ENCODE peak calls at places on chromosomes 6 and 20, in eight cellular contexts. One of them, this sample, is unnamed.

GRCh38 chr6:78810698-78811097 is 56.7 kb upstream of the IRAK1BP1 start:
- DNase-seq in GM23248: peak; percentile 83
- DNase-seq in CD8-positive, alpha-beta memory T cell: no peak
- DNase-seq in suprapubic skin: no peak
- DNase-seq in body of pancreas: no peak
- DNase-seq in MM.1S: no peak
- DNase-seq in right atrium auricular region: no peak
- DNase-seq in aorta: no peak
- DNase-seq in this sample: no peak

GRCh38 chr20:50259705-50260479 is 69.3 kb downstream of the CEBPB start:
- DNase-seq in aorta: no peak
- DNase-seq in MM.1S: no peak
- DNase-seq in CD8-positive, alpha-beta memory T cell: no peak
- DNase-seq in GM23248: peak; percentile 31
- DNase-seq in suprapubic skin: peak; percentile 88
- DNase-seq in body of pancreas: no peak
- DNase-seq in right atrium auricular region: no peak
- DNase-seq in this sample: peak; percentile 44

GRCh38 chr20:6075428-6076219 is 21.8 kb upstream of the LRRN4 start:
- DNase-seq in right atrium auricular region: no peak
- DNase-seq in suprapubic skin: peak; percentile 34
- DNase-seq in GM23248: no peak
- DNase-seq in CD8-positive, alpha-beta memory T cell: no peak
- DNase-seq in body of pancreas: peak; percentile 59
- DNase-seq in aorta: no peak
- DNase-seq in MM.1S: no peak
- DNase-seq in this sample: peak; percentile 24

GRCh38 chr6:72826744-72827438 is 205.0 kb downstream of the KCNQ5 start:
- DNase-seq in right atrium auricular region: no peak
- DNase-seq in GM23248: peak; percentile 76
- DNase-seq in aorta: no peak
- DNase-seq in MM.1S: no peak
- DNase-seq in suprapubic skin: no peak
- DNase-seq in CD8-positive, alpha-beta memory T cell: no peak
- DNase-seq in body of pancreas: no peak
- DNase-seq in this sample: no peak

GRCh38 chr6:131015630-131016263 is 47.3 kb downstream of the EPB41L2 start:
- DNase-seq in MM.1S: no peak
- DNase-seq in GM23248: peak; percentile 70
- DNase-seq in right atrium auricular region: no peak
- DNase-seq in suprapubic skin: no peak
- DNase-seq in CD8-positive, alpha-beta memory T cell: no peak
- DNase-seq in body of pancreas: no peak
- DNase-seq in aorta: no peak
- DNase-seq in this sample: peak; percentile 58

GRCh38 chr20:62827323-62828050 is 10.6 kb downstream of the COL9A3 start:
- DNase-seq in GM23248: no peak
- DNase-seq in CD8-positive, alpha-beta memory T cell: no peak
- DNase-seq in aorta: no peak
- DNase-seq in suprapubic skin: no peak
- DNase-seq in right atrium auricular region: no peak
- DNase-seq in body of pancreas: no peak
- DNase-seq in MM.1S: no peak
- DNase-seq in this sample: no peak

GRCh38 chr6:18154507-18155272 is at the start of gene TPMT:
- DNase-seq in aorta: peak; percentile 99
- DNase-seq in body of pancreas: peak; percentile 48
- DNase-seq in MM.1S: no peak
- DNase-seq in CD8-positive, alpha-beta memory T cell: no peak
- DNase-seq in suprapubic skin: peak; percentile 99
- DNase-seq in right atrium auricular region: no peak
- DNase-seq in GM23248: peak; percentile 44
- DNase-seq in this sample: no peak

GRCh38 chr6:141158740-141159139 is 974.0 kb upstream of the GJE1 start:
- DNase-seq in suprapubic skin: no peak
- DNase-seq in aorta: no peak
- DNase-seq in MM.1S: peak; percentile 85
- DNase-seq in body of pancreas: no peak
- DNase-seq in GM23248: no peak
- DNase-seq in CD8-positive, alpha-beta memory T cell: no peak
- DNase-seq in right atrium auricular region: no peak
- DNase-seq in this sample: no peak

GRCh38 chr20:60968853-60969720 is 283.0 kb upstream of the CDH4 start:
- DNase-seq in right atrium auricular region: no peak
- DNase-seq in GM23248: no peak
- DNase-seq in body of pancreas: no peak
- DNase-seq in CD8-positive, alpha-beta memory T cell: no peak
- DNase-seq in suprapubic skin: no peak
- DNase-seq in aorta: no peak
- DNase-seq in MM.1S: peak; percentile 64
- DNase-seq in this sample: no peak

GRCh38 chr20:62599216-62600110 is 42.8 kb upstream of the SLCO4A1 start:
- DNase-seq in body of pancreas: no peak
- DNase-seq in right atrium auricular region: no peak
- DNase-seq in suprapubic skin: no peak
- DNase-seq in CD8-positive, alpha-beta memory T cell: no peak
- DNase-seq in MM.1S: no peak
- DNase-seq in aorta: no peak
- DNase-seq in GM23248: no peak
- DNase-seq in this sample: no peak

GRCh38 chr6:166464418-166465400 is 82.0 kb upstream of the MPC1 start:
- DNase-seq in aorta: no peak
- DNase-seq in right atrium auricular region: no peak
- DNase-seq in MM.1S: no peak
- DNase-seq in body of pancreas: no peak
- DNase-seq in GM23248: no peak
- DNase-seq in CD8-positive, alpha-beta memory T cell: no peak
- DNase-seq in suprapubic skin: no peak
- DNase-seq in this sample: no peak

GRCh38 chr6:166467436-166468000 is 84.8 kb upstream of the MPC1 start:
- DNase-seq in suprapubic skin: no peak
- DNase-seq in right atrium auricular region: no peak
- DNase-seq in aorta: no peak
- DNase-seq in body of pancreas: no peak
- DNase-seq in GM23248: no peak
- DNase-seq in MM.1S: no peak
- DNase-seq in CD8-positive, alpha-beta memory T cell: no peak
- DNase-seq in this sample: no peak

GRCh38 chr6:166465671-166466087 is 82.9 kb upstream of the MPC1 start:
- DNase-seq in aorta: no peak
- DNase-seq in GM23248: peak; percentile 83
- DNase-seq in suprapubic skin: no peak
- DNase-seq in MM.1S: no peak
- DNase-seq in body of pancreas: peak; percentile 25
- DNase-seq in right atrium auricular region: no peak
- DNase-seq in CD8-positive, alpha-beta memory T cell: no peak
- DNase-seq in this sample: no peak

GRCh38 chr6:166464068-166464410 is 81.3 kb upstream of the MPC1 start:
- DNase-seq in GM23248: no peak
- DNase-seq in MM.1S: no peak
- DNase-seq in aorta: no peak
- DNase-seq in right atrium auricular region: no peak
- DNase-seq in CD8-positive, alpha-beta memory T cell: no peak
- DNase-seq in suprapubic skin: no peak
- DNase-seq in body of pancreas: no peak
- DNase-seq in this sample: no peak

GRCh38 chr6:166466178-166467122 is 83.7 kb upstream of the MPC1 start:
- DNase-seq in aorta: no peak
- DNase-seq in GM23248: peak; percentile 93
- DNase-seq in body of pancreas: peak; percentile 30
- DNase-seq in suprapubic skin: no peak
- DNase-seq in CD8-positive, alpha-beta memory T cell: no peak
- DNase-seq in MM.1S: no peak
- DNase-seq in right atrium auricular region: no peak
- DNase-seq in this sample: no peak
- H3K4me3 ChIP-seq in aorta: no peak overlapping the region
- H3K4me3 ChIP-seq in GM23248: peak overlapping the region; percentile 57
- H3K4me3 ChIP-seq in body of pancreas: no peak overlapping the region
- H3K4me3 ChIP-seq in suprapubic skin: no peak overlapping the region
- H3K4me3 ChIP-seq in CD8-positive, alpha-beta memory T cell: no peak overlapping the region
- H3K4me3 ChIP-seq in MM.1S: no peak overlapping the region
- H3K4me3 ChIP-seq in right atrium auricular region: no peak overlapping the region
- H3K4me3 ChIP-seq in this sample: no peak overlapping the region

DNA sequence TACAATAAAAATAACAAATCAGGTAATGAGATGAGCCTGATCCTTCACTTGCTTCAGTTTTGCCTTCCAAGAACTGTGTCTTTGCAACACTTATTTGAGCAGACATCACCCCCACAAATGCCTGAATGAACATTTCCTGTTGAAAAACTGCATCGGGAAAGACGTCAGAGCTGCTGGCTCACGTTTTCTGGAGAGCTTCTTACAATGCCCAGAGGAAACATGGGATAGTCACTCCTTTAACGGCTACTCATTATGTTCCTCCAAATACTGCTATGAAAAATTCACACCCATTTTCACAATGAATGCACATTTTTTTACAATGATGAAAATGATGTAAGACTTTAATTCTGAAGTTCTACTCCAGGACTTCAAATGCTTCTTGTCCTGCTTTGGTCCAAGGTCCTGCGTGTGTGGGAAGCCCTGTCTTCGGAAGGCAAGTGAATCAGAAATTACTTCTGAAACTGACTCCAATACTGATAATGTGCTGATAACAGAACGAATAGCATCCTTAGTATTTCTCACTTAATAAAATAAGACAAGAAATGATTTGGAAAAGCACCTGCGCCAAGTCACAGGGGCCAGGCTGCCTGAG is 238.0 kb downstream of the ANKRD60 start:
- DNase-seq in suprapubic skin: no peak
- DNase-seq in MM.1S: no peak
- DNase-seq in CD8-positive, alpha-beta memory T cell: no peak
- DNase-seq in right atrium auricular region: no peak
- DNase-seq in GM23248: peak; percentile 95
- DNase-seq in aorta: peak; percentile 61
- DNase-seq in body of pancreas: no peak
- DNase-seq in this sample: no peak
- H3K4me1 ChIP-seq in suprapubic skin: peaks cover 40% of the 10 kb centered on the region
- H3K4me1 ChIP-seq in MM.1S: no peaks in the 10 kb centered on the region
- H3K4me1 ChIP-seq in CD8-positive, alpha-beta memory T cell: no peaks in the 10 kb centered on the region
- H3K4me1 ChIP-seq in right atrium auricular region: no peaks in the 10 kb centered on the region
- H3K4me1 ChIP-seq in GM23248: peaks cover 39% of the 10 kb centered on the region
- H3K4me1 ChIP-seq in aorta: no peaks in the 10 kb centered on the region
- H3K4me1 ChIP-seq in body of pancreas: no peaks in the 10 kb centered on the region
- H3K4me1 ChIP-seq in this sample: peaks cover 5% of the 10 kb centered on the region

DNA sequence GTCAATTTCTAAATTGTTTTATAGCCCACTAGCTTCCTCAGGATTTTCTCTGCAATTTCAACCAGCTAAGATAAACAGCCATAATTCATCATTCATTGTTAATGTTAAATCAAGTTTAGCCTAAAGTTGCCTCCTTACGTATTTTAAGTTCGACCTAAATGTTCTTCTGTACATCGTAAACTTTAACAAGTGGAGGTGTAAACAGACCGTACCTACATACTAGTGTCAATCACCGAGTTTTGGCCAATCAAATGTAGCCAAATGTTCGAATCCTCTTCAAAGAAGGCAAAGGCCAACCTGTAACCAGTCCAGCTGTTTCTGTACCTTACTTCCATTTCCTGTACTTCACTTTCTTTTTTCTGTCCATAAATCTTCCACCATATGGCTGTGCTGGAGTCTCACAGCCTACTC is 13.5 kb downstream of the MBOAT1 start:
- DNase-seq in GM23248: no peak
- DNase-seq in body of pancreas: no peak
- DNase-seq in MM.1S: no peak
- DNase-seq in CD8-positive, alpha-beta memory T cell: no peak
- DNase-seq in suprapubic skin: no peak
- DNase-seq in right atrium auricular region: no peak
- DNase-seq in aorta: no peak
- DNase-seq in this sample: no peak
- H3K4me3 ChIP-seq in GM23248: no peak overlapping the region
- H3K4me3 ChIP-seq in body of pancreas: no peak overlapping the region
- H3K4me3 ChIP-seq in MM.1S: no peak overlapping the region
- H3K4me3 ChIP-seq in CD8-positive, alpha-beta memory T cell: no peak overlapping the region
- H3K4me3 ChIP-seq in suprapubic skin: no peak overlapping the region
- H3K4me3 ChIP-seq in right atrium auricular region: no peak overlapping the region
- H3K4me3 ChIP-seq in aorta: no peak overlapping the region
- H3K4me3 ChIP-seq in this sample: no peak overlapping the region

DNA sequence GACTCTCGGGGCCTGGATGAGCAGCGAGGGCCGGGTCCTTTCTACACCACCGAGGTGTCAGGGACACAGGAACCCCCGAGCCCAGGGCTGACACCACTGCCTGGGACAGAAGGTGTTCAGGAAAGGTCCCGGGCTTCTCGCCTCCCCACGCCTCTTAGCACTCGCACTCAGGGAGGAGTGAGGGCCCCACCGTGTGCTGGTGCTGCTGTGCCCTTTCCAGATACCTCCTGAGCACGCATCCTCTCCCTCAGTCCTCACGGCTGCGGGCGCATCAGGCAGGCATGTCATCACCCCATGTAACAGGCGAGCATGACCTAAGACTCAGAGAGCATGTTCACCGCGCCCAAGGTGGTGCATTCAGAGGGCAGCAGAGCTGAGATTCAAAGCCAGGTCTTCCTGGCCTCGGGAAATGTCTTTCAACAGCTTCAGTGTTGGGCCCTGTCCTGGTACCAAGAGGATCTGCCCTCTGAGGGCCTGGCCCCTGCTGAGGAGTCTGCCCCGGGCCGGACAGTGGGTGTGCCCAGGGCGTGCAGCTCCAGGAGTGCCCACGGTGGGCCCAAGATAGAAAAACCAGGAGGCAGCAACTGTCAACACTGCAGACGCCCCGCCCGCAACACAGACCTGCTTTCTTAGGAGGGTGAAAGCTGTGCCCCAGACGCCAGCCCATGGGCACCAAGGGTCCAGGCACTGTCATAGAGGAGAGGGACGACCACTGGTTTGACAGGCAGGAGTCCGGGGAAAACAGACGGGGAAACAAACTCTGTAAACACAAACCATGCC is 29.2 kb downstream of the TGM2 start:
- DNase-seq in GM23248: no peak
- DNase-seq in suprapubic skin: no peak
- DNase-seq in body of pancreas: no peak
- DNase-seq in right atrium auricular region: no peak
- DNase-seq in CD8-positive, alpha-beta memory T cell: no peak
- DNase-seq in aorta: peak; percentile 68
- DNase-seq in MM.1S: no peak
- DNase-seq in this sample: no peak
- H3K4me1 ChIP-seq in GM23248: peaks cover 13% of the 10 kb centered on the region
- H3K4me1 ChIP-seq in suprapubic skin: no peaks in the 10 kb centered on the region
- H3K4me1 ChIP-seq in body of pancreas: peaks cover 11% of the 10 kb centered on the region
- H3K4me1 ChIP-seq in right atrium auricular region: no peaks in the 10 kb centered on the region
- H3K4me1 ChIP-seq in CD8-positive, alpha-beta memory T cell: no peaks in the 10 kb centered on the region
- H3K4me1 ChIP-seq in aorta: no peaks in the 10 kb centered on the region
- H3K4me1 ChIP-seq in MM.1S: no peaks in the 10 kb centered on the region
- H3K4me1 ChIP-seq in this sample: peaks cover 10% of the 10 kb centered on the region

GRCh38 chr6:157032923-157033322 is 255.7 kb downstream of the ARID1B start:
- DNase-seq in GM23248: no peak
- DNase-seq in suprapubic skin: no peak
- DNase-seq in CD8-positive, alpha-beta memory T cell: no peak
- DNase-seq in MM.1S: no peak
- DNase-seq in body of pancreas: no peak
- DNase-seq in aorta: no peak
- DNase-seq in right atrium auricular region: no peak
- DNase-seq in this sample: no peak
- H3K4me3 ChIP-seq in GM23248: peak overlapping the region; percentile 81
- H3K4me3 ChIP-seq in suprapubic skin: peak overlapping the region; percentile 45
- H3K4me3 ChIP-seq in CD8-positive, alpha-beta memory T cell: peak overlapping the region; percentile 72
- H3K4me3 ChIP-seq in MM.1S: peak overlapping the region; percentile 61
- H3K4me3 ChIP-seq in body of pancreas: no peak overlapping the region
- H3K4me3 ChIP-seq in aorta: no peak overlapping the region
- H3K4me3 ChIP-seq in right atrium auricular region: peak overlapping the region; percentile 36
- H3K4me3 ChIP-seq in this sample: no peak overlapping the region

GRCh38 chr20:44646641-44647274 is 4.7 kb downstream of the ADA start:
- DNase-seq in CD8-positive, alpha-beta memory T cell: no peak
- DNase-seq in suprapubic skin: no peak
- DNase-seq in MM.1S: peak; percentile 95
- DNase-seq in aorta: no peak
- DNase-seq in GM23248: peak; percentile 77
- DNase-seq in right atrium auricular region: no peak
- DNase-seq in body of pancreas: no peak
- DNase-seq in this sample: no peak
- H3K4me1 ChIP-seq in CD8-positive, alpha-beta memory T cell: peaks cover 94% of the 10 kb centered on the region
- H3K4me1 ChIP-seq in suprapubic skin: peaks cover 58% of the 10 kb centered on the region
- H3K4me1 ChIP-seq in MM.1S: peaks cover 67% of the 10 kb centered on the region
- H3K4me1 ChIP-seq in aorta: no peaks in the 10 kb centered on the region
- H3K4me1 ChIP-seq in GM23248: peaks cover 29% of the 10 kb centered on the region
- H3K4me1 ChIP-seq in right atrium auricular region: peaks cover 3% of the 10 kb centered on the region
- H3K4me1 ChIP-seq in body of pancreas: peaks cover 36% of the 10 kb centered on the region
- H3K4me1 ChIP-seq in this sample: peaks cover 17% of the 10 kb centered on the region